ENCODE peak calls at places on chromosomes 7 and 10, in six cellular contexts. Z, R, K, T, H and O are unnamed samples.

GRCh38 chr10:64115913-64116643 is 594.9 kb downstream of the REEP3 start:
- DNase-seq in R (no peak), K (no peak), H (no peak), T (no peak), Z (no peak), O (no peak)

GRCh38 chr10:127552446-127552845 is 3.3 kb downstream of the NPS start:
- DNase-seq in Z (no peak), R (no peak), H (no peak), K (no peak), T (no peak), O (no peak)

GRCh38 chr7:37439282-37440021 is 9.2 kb downstream of the ELMO1 start:
- DNase-seq in R (no peak), K (no peak), Z (no peak), H (no peak), T (no peak), O (no peak)

GRCh38 chr10:22321156-22321711 is 335 bp downstream of the BMI1 start:
- DNase-seq in K (peak; percentile 61), T (no peak), H (peak; percentile 64), Z (peak; percentile 81), R (peak; percentile 35), O (peak; percentile 70)

GRCh38 chr7:134364619-134365037 is 47.9 kb upstream of the SLC35B4 start:
- DNase-seq in T (no peak), Z (no peak), H (no peak), R (peak; percentile 59), K (no peak), O (no peak)

GRCh38 chr7:132386249-132386681 is 190.0 kb downstream of the PLXNA4 start:
- DNase-seq in H (no peak), K (no peak), T (no peak), Z (no peak), R (no peak), O (peak; percentile 73)

GRCh38 chr7:141333459-141333858 is 217.8 kb upstream of the AGK start:
- DNase-seq in T (no peak), H (no peak), R (no peak), Z (no peak), K (no peak), O (no peak)

GRCh38 chr7:23184709-23185354 is 3.0 kb downstream of the NUP42 start:
- DNase-seq in H (no peak), T (no peak), K (peak; percentile 50), R (peak; percentile 49), Z (no peak), O (no peak)

GRCh38 chr10:63430091-63430998 is 35.4 kb downstream of the JMJD1C start:
- DNase-seq in H (no peak), R (no peak), Z (no peak), K (no peak), T (no peak), O (no peak)

GRCh38 chr7:75536491-75536890 is 44.4 kb downstream of the SPDYE5 start:
- DNase-seq in Z (peak; percentile 4), T (no peak), R (no peak), H (no peak), K (no peak), O (no peak)

GRCh38 chr10:5314866-5315265 is 49.9 kb upstream of the UCN3 start:
- DNase-seq in R (no peak), H (no peak), Z (no peak), T (no peak), K (no peak), O (no peak)

GRCh38 chr10:116198636-116199035 is 74.4 kb downstream of the GFRA1 start:
- DNase-seq in T (no peak), R (no peak), H (no peak), Z (no peak), K (no peak), O (no peak)

GRCh38 chr7:39745320-39745719 is 121.9 kb downstream of the RALA start:
- DNase-seq in Z (no peak), K (no peak), T (no peak), R (no peak), H (no peak), O (no peak)

GRCh38 chr7:128387663-128388485 is 21.9 kb downstream of the IMPDH1 start:
- DNase-seq in T (no peak), H (peak; percentile 71), Z (peak; percentile 91), K (peak; percentile 78), R (peak; percentile 68), O (peak; percentile 87)

GRCh38 chr10:75396861-75397570 is 4.5 kb downstream of the ZNF503 start:
- DNase-seq in R (no peak), H (peak; percentile 63), K (peak; percentile 40), T (no peak), Z (no peak), O (no peak)

GRCh38 chr7:36906448-36906847 is 182.2 kb upstream of the AOAH start:
- DNase-seq in H (no peak), Z (no peak), K (no peak), T (no peak), R (no peak), O (no peak)

GRCh38 chr10:124711145-124711544 is 33.0 kb downstream of the FAM53B start:
- DNase-seq in K (no peak), T (no peak), Z (no peak), R (no peak), H (no peak), O (no peak)
- H3K4me1 ChIP-seq in K (peaks cover 63% of the 10 kb centered on the region), T (peaks cover 50% of the 10 kb centered on the region), Z (peaks cover 58% of the 10 kb centered on the region), R (peaks cover 80% of the 10 kb centered on the region), H (peaks cover 26% of the 10 kb centered on the region), O (peaks cover 38% of the 10 kb centered on the region)

GRCh38 chr10:69465457-69466157 is 14.3 kb downstream of the TSPAN15 start:
- DNase-seq in Z (no peak), K (no peak), T (no peak), H (no peak), R (no peak), O (no peak)
- H3K27ac ChIP-seq in Z (peak overlapping the region; percentile 79), K (peak overlapping the region; percentile 78), T (peak overlapping the region; percentile 3), H (no peak overlapping the region), R (no peak overlapping the region), O (no peak overlapping the region)

GRCh38 chr10:114650831-114651230 is 7.2 kb downstream of the ABLIM1 start:
- DNase-seq in R (peak; percentile 60), H (no peak), Z (no peak), T (no peak), K (no peak), O (no peak)

GRCh38 chr10:114649217-114649906 is 8.7 kb downstream of the ABLIM1 start:
- DNase-seq in K (no peak), T (no peak), R (no peak), Z (no peak), H (no peak), O (no peak)

GRCh38 chr10:114652402-114653368 is 5.4 kb downstream of the ABLIM1 start:
- DNase-seq in T (no peak), R (no peak), Z (no peak), K (no peak), H (no peak), O (no peak)

GRCh38 chr10:114648368-114648767 is 9.7 kb downstream of the ABLIM1 start:
- DNase-seq in K (no peak), H (no peak), R (peak; percentile 68), Z (no peak), T (no peak), O (no peak)

DNA sequence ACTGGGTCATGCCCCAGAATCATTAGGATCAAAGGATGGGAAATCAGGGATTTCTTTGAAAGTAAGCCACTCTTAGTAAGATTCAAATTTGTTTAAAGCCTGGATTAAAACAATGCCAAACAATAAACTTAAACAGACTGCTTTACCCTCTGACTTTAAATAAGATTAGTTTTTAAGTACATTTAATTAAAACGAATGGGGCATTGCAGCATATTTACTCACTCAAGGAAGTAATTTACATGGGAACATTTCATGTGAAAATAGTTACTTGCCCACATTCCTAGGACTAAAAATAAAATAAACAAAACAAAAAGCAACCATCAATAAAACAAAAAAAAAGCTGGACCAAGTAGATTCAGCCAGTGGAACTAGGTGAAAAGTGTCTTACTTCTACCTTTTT is 7.8 kb downstream of the ABLIM1 start:
- DNase-seq in H (no peak), T (no peak), K (no peak), Z (no peak), R (no peak), O (no peak)
- H3K4me1 ChIP-seq in H (peaks cover 34% of the 10 kb centered on the region), T (no peaks in the 10 kb centered on the region), K (no peaks in the 10 kb centered on the region), Z (peaks cover 14% of the 10 kb centered on the region), R (peaks cover 40% of the 10 kb centered on the region), O (peaks cover 4% of the 10 kb centered on the region)

DNA sequence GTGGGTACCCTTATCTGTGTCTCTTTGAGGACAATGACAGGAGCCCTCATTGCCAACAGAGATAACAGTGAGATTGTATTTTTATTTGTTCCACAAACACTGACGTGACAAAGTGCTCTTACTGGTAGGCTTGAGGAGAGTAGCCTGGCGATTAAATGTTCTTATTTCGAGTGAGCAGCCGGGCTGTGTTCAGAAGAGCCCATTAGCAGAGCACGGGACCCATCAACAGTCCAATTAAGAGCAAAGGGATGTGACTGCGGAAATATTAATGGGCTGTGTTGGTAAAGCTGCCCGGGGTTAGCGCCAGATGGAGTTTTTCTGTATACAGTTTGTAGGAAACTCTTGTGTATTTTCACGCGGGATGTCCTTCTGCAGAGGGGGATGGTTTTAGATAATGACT is 104.3 kb downstream of the KIAA1217 start:
- DNase-seq in K (no peak), T (no peak), Z (no peak), R (no peak), H (no peak), O (no peak)
- H3K27ac ChIP-seq in K (no peak overlapping the region), T (no peak overlapping the region), Z (no peak overlapping the region), R (no peak overlapping the region), H (peak overlapping the region; percentile 4), O (no peak overlapping the region)

GRCh38 chr10:93006435-93007039 is 54.1 kb upstream of the CYP26C1 start:
- DNase-seq in Z (no peak), H (no peak), R (peak; percentile 43), K (no peak), T (no peak), O (no peak)
- H3K4me1 ChIP-seq in Z (no peaks in the 10 kb centered on the region), H (no peaks in the 10 kb centered on the region), R (no peaks in the 10 kb centered on the region), K (no peaks in the 10 kb centered on the region), T (no peaks in the 10 kb centered on the region), O (no peaks in the 10 kb centered on the region)

DNA sequence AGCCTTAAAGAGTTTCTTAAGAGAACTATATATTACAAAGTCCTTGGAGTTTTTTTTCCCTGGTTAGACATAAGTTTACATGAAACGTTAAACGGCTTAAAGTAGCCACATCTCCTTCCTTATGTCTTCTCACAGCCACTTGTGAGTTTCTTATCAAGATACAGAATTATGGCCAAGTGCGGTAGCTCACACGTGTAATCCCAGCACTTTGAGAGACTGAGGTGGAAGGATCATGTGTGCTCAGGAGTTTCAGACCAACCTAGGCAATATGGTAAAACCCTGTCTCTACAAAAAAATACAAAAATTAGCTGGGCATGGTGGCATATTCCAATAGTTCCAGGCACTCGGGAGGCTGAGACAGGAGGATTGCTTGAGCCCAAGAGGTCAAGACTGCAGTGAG is 54.3 kb downstream of the IKZF1 start:
- DNase-seq in R (no peak), T (no peak), K (no peak), H (no peak), Z (no peak), O (no peak)
- H3K27ac ChIP-seq in R (no peak overlapping the region), T (no peak overlapping the region), K (no peak overlapping the region), H (no peak overlapping the region), Z (no peak overlapping the region), O (no peak overlapping the region)

DNA sequence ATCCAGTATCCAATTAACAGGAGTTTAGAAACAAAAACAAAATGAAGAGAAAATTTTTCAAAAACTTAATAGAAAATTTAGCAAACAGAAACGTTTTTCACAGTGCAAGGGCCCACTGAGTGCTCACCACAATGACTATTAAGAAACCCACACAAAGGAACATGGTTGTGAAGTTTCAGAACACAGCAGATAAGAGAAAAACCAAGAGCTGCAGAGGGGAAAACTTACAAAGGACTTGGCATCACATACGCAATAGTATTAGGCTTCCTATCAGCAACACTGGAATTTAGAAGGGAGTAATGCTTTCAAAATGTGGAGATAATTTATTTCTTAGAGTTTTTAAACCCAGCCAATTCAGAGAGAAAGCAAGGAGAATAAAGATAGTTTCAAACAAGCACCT is 1.7 kb upstream of the C7orf25 start:
- DNase-seq in Z (no peak), K (no peak), T (no peak), H (no peak), R (no peak), O (no peak)
- H3K4me1 ChIP-seq in Z (peaks cover 22% of the 10 kb centered on the region), K (no peaks in the 10 kb centered on the region), T (peaks cover 4% of the 10 kb centered on the region), H (peaks cover 35% of the 10 kb centered on the region), R (peaks cover 34% of the 10 kb centered on the region), O (peaks cover 13% of the 10 kb centered on the region)